ENCODE peak calls at places on chromosomes 7 and 10, in four cellular contexts. Y is GM23338, Z is K562, T is GM12878. B is an unnamed sample.

GRCh38 chr10:31864834-31865518 is 63.7 kb downstream of the ARHGAP12 start:
- DNase-seq in T (no peak), Z (no peak), Y (peak), B (peak)

GRCh38 chr10:69449841-69450240 is 1.4 kb upstream of the TSPAN15 start:
- DNase-seq in Y (peak), T (no peak), Z (peak), B (peak)

GRCh38 chr10:68560201-68560915 is at the start of gene TET1:
- DNase-seq in Z (peak), T (no peak), Y (peak), B (peak)

GRCh38 chr10:126749030-126749655 is 78.7 kb upstream of the C10orf90 start:
- DNase-seq in Z (peak), Y (peak), T (no peak), B (peak)

GRCh38 chr10:130761896-130762295 is 549.6 kb downstream of the TCERG1L start:
- DNase-seq in Z (no peak), Y (no peak), T (no peak), B (no peak)

GRCh38 chr10:124279882-124280281 is 138.8 kb downstream of the OAT start:
- DNase-seq in T (no peak), Z (no peak), Y (no peak), B (no peak)

GRCh38 chr10:72808001-72808400 is 85.5 kb upstream of the OIT3 start:
- DNase-seq in T (no peak), Y (no peak), Z (no peak), B (no peak)

GRCh38 chr10:70765794-70766594 is 19.2 kb downstream of the TBATA start:
- DNase-seq in Y (no peak), T (no peak), Z (no peak), B (no peak)

DNA sequence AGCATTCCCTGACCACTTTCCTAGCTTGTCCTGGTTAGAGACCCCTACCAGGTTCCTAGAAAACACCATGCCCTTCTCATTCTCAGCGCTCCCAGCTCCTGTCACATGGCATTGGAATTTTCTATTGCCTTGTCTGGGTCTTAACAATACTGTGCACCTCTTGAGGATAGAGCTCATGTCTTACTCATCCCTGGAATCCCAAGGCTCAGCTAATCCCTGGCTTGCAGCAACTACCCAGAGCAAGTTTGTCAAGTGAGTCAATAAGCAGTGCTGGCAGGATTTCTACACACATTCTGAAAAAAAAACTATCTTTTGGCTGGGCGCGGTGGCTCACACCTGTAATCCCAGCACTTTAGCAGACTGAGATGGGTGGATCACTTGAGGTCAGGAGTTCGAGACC is 11.7 kb upstream of the PRDX3 start:
- DNase-seq in T (no peak), Y (no peak), Z (no peak), B (no peak)
- TF ChIP-seq JUNB in T (no peak), Y (no peak), Z (no peak), B (no peak)

DNA sequence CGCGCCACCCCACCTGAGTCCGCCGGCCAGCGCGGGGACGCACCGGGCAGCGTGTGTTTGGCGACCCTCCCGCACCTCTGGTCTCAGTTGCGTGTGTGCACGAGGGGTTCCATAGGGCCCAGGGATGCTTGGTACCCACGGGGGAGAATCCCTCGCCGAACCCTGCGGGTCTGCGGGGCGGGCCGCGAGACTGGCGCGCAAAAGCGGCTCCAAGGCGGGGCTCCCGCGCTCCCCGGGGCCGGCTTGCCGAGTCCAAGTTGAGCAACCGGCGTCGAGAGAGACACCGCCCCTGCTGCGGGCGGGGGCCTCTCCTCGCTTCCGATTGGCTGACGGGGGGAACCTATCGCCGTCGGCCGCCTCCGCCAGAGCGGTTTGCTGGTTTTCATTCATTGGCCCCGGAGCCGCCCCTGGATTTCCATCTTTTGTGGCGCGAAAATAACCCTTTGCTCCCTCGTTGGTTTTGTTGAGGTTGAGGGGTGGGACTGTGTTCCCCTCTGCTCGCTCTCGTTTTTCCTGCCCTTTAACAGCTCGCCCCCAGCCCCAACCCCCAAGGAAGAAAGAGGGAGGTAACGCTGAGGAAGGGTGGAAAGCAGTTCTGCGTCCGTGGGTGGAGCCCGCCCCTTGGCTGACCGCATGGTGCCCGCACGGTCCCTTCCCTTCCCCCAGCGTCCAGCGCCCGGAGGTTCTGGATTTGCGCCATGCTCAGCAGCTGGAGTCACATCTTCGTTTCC is 4.0 kb upstream of the IGF2BP3 start:
- DNase-seq in Z (peak), Y (peak), T (peak), B (peak)
- TF ChIP-seq POLR2AphosphoS5 in Z (peak), Y (peak), T (peak), B (peak)

DNA sequence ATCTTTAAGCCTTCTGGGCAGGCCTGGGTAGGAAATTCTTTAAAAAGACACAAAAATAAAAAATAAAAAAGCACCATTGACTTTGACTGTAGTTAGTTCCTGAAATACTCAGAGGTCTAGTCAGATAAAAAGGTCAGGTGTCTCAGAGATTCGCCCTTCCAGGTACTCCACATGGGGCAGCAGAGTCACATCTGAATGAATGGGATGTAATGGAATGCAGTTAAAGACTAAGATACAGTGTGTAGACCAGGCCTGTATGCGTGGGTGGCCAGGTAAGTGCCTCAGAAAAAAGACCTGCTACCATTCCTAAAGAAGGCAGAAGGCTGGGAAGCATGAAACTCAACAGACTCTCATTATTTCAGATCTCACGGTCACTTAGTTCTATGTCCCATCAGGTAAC is 68.6 kb upstream of the SEM1 start:
- DNase-seq in T (no peak), Y (peak), Z (no peak), B (peak)
- TF ChIP-seq JUNB in T (no peak), Y (no peak), Z (no peak), B (no peak)

DNA sequence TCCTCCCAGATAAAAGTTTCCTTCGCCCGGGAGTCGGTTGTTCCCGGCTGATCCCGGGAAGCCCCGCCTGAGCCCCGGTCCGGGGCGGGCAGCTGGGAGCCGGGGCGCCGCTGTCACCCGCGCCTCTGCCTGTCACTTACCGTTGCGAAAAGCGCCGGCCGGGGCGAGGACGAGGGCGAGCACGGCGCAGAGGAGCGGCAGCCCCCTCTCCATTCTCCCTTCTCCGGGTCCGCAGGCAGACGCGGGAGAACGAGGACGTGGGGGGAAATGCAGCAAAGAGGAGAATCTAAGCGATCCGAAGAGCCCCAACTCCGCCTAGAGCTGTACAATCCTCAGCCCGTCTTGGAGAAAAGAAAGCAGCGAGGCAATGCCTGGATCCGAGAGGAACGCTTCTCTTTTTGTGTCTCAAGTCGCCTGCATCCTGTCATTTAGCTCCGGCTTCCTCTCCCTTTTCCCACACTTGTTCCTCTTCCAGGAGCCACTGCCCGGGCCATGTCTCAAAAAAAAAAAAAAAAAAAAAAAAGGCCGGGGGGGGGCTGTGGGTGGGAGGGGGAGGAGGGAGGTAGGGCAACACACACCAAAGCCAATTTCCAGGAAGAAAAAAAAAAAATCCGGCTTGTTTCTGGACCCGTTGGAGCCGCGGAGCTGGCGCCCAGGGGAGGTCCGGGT is at the start of gene NRP1:
- DNase-seq in Y (peak), Z (no peak), T (no peak), B (no peak)
- TF ChIP-seq POLR2AphosphoS5 in Y (no peak), Z (no peak), T (no peak), B (no peak)

GRCh38 chr10:132180736-132181135 is 6.0 kb upstream of the DPYSL4 start:
- DNase-seq in Z (no peak), T (no peak), Y (no peak), B (no peak)

GRCh38 chr10:132179551-132180392 is 7.0 kb upstream of the DPYSL4 start:
- DNase-seq in Y (no peak), Z (no peak), T (no peak), B (peak)

GRCh38 chr10:132182591-132182990 is 4.2 kb upstream of the DPYSL4 start:
- DNase-seq in Y (no peak), Z (no peak), T (no peak), B (no peak)

GRCh38 chr10:132183046-132183445 is 3.7 kb upstream of the DPYSL4 start:
- DNase-seq in T (no peak), Y (no peak), Z (no peak), B (peak)

GRCh38 chr10:132181691-132182425 is 4.9 kb upstream of the DPYSL4 start:
- DNase-seq in Z (no peak), T (no peak), Y (no peak), B (no peak)
- TF ChIP-seq JUNB in Z (no peak), T (no peak), Y (no peak), B (no peak)

GRCh38 chr10:13614530-13615332 is 28.0 kb downstream of the PRPF18 start:
- DNase-seq in Y (peak), T (no peak), Z (no peak), B (no peak)
- TF ChIP-seq POLR2AphosphoS5 in Y (no peak), T (no peak), Z (no peak), B (no peak)

GRCh38 chr7:90968871-90969270 is 295.4 kb upstream of the FZD1 start:
- DNase-seq in Y (no peak), Z (no peak), T (no peak), B (no peak)

GRCh38 chr7:90977056-90977455 is 287.2 kb upstream of the FZD1 start:
- DNase-seq in Z (no peak), T (no peak), Y (no peak), B (no peak)

GRCh38 chr7:90973146-90973545 is 291.1 kb upstream of the FZD1 start:
- DNase-seq in Z (no peak), Y (no peak), T (no peak), B (no peak)
- TF ChIP-seq JUNB in Z (no peak), Y (no peak), T (no peak), B (no peak)